ENCODE peak calls at places on chromosome 21, in eight cellular contexts. One of them, this sample, is unnamed.

GRCh38 chr21:25956993-25957714 is 213.4 kb downstream of the APP start:
- DNase-seq in lower lobe of right lung: no peak
- DNase-seq in OCI-LY7: no peak
- DNase-seq in coronary artery: no peak
- DNase-seq in HFFc6: peak; percentile 58
- DNase-seq in omental fat pad: no peak
- DNase-seq in GM12865: no peak
- DNase-seq in dorsolateral prefrontal cortex: no peak
- DNase-seq in this sample: no peak

GRCh38 chr21:43304621-43305335 is 122.2 kb downstream of the SIK1 start:
- DNase-seq in HFFc6: no peak
- DNase-seq in coronary artery: no peak
- DNase-seq in GM12865: no peak
- DNase-seq in dorsolateral prefrontal cortex: no peak
- DNase-seq in lower lobe of right lung: no peak
- DNase-seq in omental fat pad: no peak
- DNase-seq in OCI-LY7: no peak
- DNase-seq in this sample: peak; percentile 4

GRCh38 chr21:31921079-31921478 is 48.3 kb downstream of the HUNK start:
- DNase-seq in GM12865: no peak
- DNase-seq in HFFc6: no peak
- DNase-seq in OCI-LY7: no peak
- DNase-seq in lower lobe of right lung: no peak
- DNase-seq in coronary artery: no peak
- DNase-seq in dorsolateral prefrontal cortex: no peak
- DNase-seq in omental fat pad: no peak
- DNase-seq in this sample: no peak

GRCh38 chr21:15592271-15592860 is 137.4 kb upstream of the USP25 start:
- DNase-seq in OCI-LY7: peak; percentile 51
- DNase-seq in HFFc6: peak; percentile 33
- DNase-seq in dorsolateral prefrontal cortex: no peak
- DNase-seq in omental fat pad: no peak
- DNase-seq in lower lobe of right lung: no peak
- DNase-seq in coronary artery: no peak
- DNase-seq in GM12865: peak; percentile 45
- DNase-seq in this sample: no peak

GRCh38 chr21:37413553-37414291 is 47.1 kb downstream of the DYRK1A start:
- DNase-seq in dorsolateral prefrontal cortex: no peak
- DNase-seq in OCI-LY7: peak; percentile 31
- DNase-seq in GM12865: no peak
- DNase-seq in coronary artery: no peak
- DNase-seq in omental fat pad: no peak
- DNase-seq in HFFc6: no peak
- DNase-seq in lower lobe of right lung: no peak
- DNase-seq in this sample: no peak

GRCh38 chr21:31974454-31974985 is 101.7 kb downstream of the HUNK start:
- DNase-seq in omental fat pad: no peak
- DNase-seq in lower lobe of right lung: no peak
- DNase-seq in coronary artery: no peak
- DNase-seq in OCI-LY7: peak; percentile 22
- DNase-seq in GM12865: peak; percentile 23
- DNase-seq in HFFc6: no peak
- DNase-seq in dorsolateral prefrontal cortex: no peak
- DNase-seq in this sample: no peak

GRCh38 chr21:41328660-41329300 is 12.2 kb downstream of the FAM3B start:
- DNase-seq in omental fat pad: no peak
- DNase-seq in OCI-LY7: no peak
- DNase-seq in HFFc6: no peak
- DNase-seq in dorsolateral prefrontal cortex: no peak
- DNase-seq in coronary artery: no peak
- DNase-seq in lower lobe of right lung: no peak
- DNase-seq in GM12865: no peak
- DNase-seq in this sample: no peak

GRCh38 chr21:43921979-43922945 is 57.2 kb downstream of the AGPAT3 start:
- DNase-seq in GM12865: peak; percentile 72
- DNase-seq in lower lobe of right lung: no peak
- DNase-seq in HFFc6: no peak
- DNase-seq in coronary artery: no peak
- DNase-seq in omental fat pad: no peak
- DNase-seq in OCI-LY7: no peak
- DNase-seq in dorsolateral prefrontal cortex: no peak
- DNase-seq in this sample: peak; percentile 15

GRCh38 chr21:27802816-27803475 is 836.1 kb upstream of the ADAMTS5 start:
- DNase-seq in GM12865: peak; percentile 57
- DNase-seq in dorsolateral prefrontal cortex: peak; percentile 43
- DNase-seq in coronary artery: no peak
- DNase-seq in omental fat pad: no peak
- DNase-seq in HFFc6: peak; percentile 34
- DNase-seq in lower lobe of right lung: no peak
- DNase-seq in OCI-LY7: peak; percentile 4
- DNase-seq in this sample: peak; percentile 60

GRCh38 chr21:14401217-14401616 is 18.3 kb upstream of the HSPA13 start:
- DNase-seq in HFFc6: no peak
- DNase-seq in GM12865: no peak
- DNase-seq in lower lobe of right lung: no peak
- DNase-seq in OCI-LY7: no peak
- DNase-seq in coronary artery: no peak
- DNase-seq in dorsolateral prefrontal cortex: no peak
- DNase-seq in omental fat pad: no peak
- DNase-seq in this sample: no peak

GRCh38 chr21:41899431-41900202 is 20.5 kb upstream of the PRDM15 start:
- DNase-seq in coronary artery: no peak
- DNase-seq in lower lobe of right lung: no peak
- DNase-seq in HFFc6: no peak
- DNase-seq in OCI-LY7: no peak
- DNase-seq in GM12865: no peak
- DNase-seq in dorsolateral prefrontal cortex: no peak
- DNase-seq in omental fat pad: no peak
- DNase-seq in this sample: no peak

GRCh38 chr21:45339430-45340405 is 52.0 kb upstream of the POFUT2 start:
- DNase-seq in HFFc6: no peak
- DNase-seq in lower lobe of right lung: peak; percentile 12
- DNase-seq in omental fat pad: no peak
- DNase-seq in OCI-LY7: no peak
- DNase-seq in GM12865: no peak
- DNase-seq in dorsolateral prefrontal cortex: no peak
- DNase-seq in coronary artery: no peak
- DNase-seq in this sample: no peak

GRCh38 chr21:45341261-45341660 is 53.6 kb upstream of the POFUT2 start:
- DNase-seq in lower lobe of right lung: no peak
- DNase-seq in HFFc6: no peak
- DNase-seq in omental fat pad: no peak
- DNase-seq in OCI-LY7: no peak
- DNase-seq in coronary artery: no peak
- DNase-seq in dorsolateral prefrontal cortex: no peak
- DNase-seq in GM12865: no peak
- DNase-seq in this sample: no peak

GRCh38 chr21:45340515-45340914 is 52.8 kb upstream of the POFUT2 start:
- DNase-seq in GM12865: no peak
- DNase-seq in lower lobe of right lung: no peak
- DNase-seq in coronary artery: no peak
- DNase-seq in omental fat pad: no peak
- DNase-seq in HFFc6: no peak
- DNase-seq in dorsolateral prefrontal cortex: no peak
- DNase-seq in OCI-LY7: no peak
- DNase-seq in this sample: no peak

GRCh38 chr21:45343891-45344290 is 56.2 kb upstream of the POFUT2 start:
- DNase-seq in dorsolateral prefrontal cortex: no peak
- DNase-seq in coronary artery: no peak
- DNase-seq in lower lobe of right lung: no peak
- DNase-seq in omental fat pad: no peak
- DNase-seq in OCI-LY7: no peak
- DNase-seq in GM12865: no peak
- DNase-seq in HFFc6: no peak
- DNase-seq in this sample: no peak

DNA sequence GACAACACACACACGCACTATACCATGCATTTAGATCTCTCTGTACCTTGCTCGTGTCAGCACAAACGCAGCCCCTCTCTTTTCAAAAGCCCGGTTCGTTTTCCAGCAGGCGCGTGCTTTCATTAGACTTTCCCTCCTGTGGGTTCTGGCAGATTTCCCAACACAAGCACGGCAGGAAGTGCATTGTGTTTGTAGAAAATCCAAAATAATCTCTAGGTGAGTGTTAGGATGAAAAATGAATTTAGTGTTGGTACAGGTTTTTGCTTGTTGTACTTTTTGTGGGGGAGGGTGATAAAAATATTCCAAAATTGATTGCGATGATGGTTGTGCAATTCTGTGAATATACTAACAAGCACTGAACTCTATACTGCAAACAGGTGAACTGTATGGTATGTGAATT is 54.1 kb upstream of the POFUT2 start:
- DNase-seq in lower lobe of right lung: no peak
- DNase-seq in HFFc6: no peak
- DNase-seq in omental fat pad: no peak
- DNase-seq in OCI-LY7: no peak
- DNase-seq in GM12865: no peak
- DNase-seq in coronary artery: no peak
- DNase-seq in dorsolateral prefrontal cortex: no peak
- DNase-seq in this sample: no peak
- TF ChIP-seq CTCF in lower lobe of right lung: no peak
- TF ChIP-seq CTCF in HFFc6: no peak
- TF ChIP-seq CTCF in omental fat pad: no peak
- TF ChIP-seq CTCF in OCI-LY7: no peak
- TF ChIP-seq CTCF in GM12865: no peak
- TF ChIP-seq CTCF in coronary artery: no peak
- TF ChIP-seq CTCF in dorsolateral prefrontal cortex: no peak
- TF ChIP-seq CTCF in this sample: no peak

GRCh38 chr21:36388835-36389234 is 3.6 kb downstream of the CHAF1B start:
- DNase-seq in GM12865: peak; percentile 74
- DNase-seq in dorsolateral prefrontal cortex: peak; percentile 68
- DNase-seq in lower lobe of right lung: no peak
- DNase-seq in omental fat pad: no peak
- DNase-seq in OCI-LY7: no peak
- DNase-seq in coronary artery: no peak
- DNase-seq in HFFc6: no peak
- DNase-seq in this sample: no peak
- TF ChIP-seq CTCF in GM12865: peak; percentile 17
- TF ChIP-seq CTCF in dorsolateral prefrontal cortex: peak; percentile 17
- TF ChIP-seq CTCF in lower lobe of right lung: peak; percentile 14
- TF ChIP-seq CTCF in omental fat pad: no peak
- TF ChIP-seq CTCF in OCI-LY7: no peak
- TF ChIP-seq CTCF in coronary artery: no peak
- TF ChIP-seq CTCF in HFFc6: peak; percentile 29
- TF ChIP-seq CTCF in this sample: no peak

DNA sequence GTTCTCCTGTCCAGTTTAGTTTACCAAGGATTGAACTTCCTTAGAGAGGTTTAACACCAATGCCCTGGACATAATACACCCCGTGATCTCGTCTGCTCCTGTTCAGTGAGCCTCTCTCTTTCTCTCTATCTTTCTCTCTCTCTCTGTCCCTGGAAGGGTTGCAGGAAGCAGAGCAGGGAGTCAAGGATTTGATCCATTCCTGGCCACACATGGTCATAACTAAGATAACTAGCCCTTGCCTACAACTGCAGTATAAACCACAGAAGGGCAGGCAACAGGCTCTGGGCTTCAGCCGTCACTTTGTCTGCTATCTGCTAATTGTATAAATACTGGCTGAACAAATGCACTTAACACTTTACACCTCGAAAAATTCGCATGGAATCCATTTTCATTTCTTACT is 357.5 kb upstream of the RUNX1 start:
- DNase-seq in dorsolateral prefrontal cortex: no peak
- DNase-seq in GM12865: no peak
- DNase-seq in OCI-LY7: no peak
- DNase-seq in lower lobe of right lung: no peak
- DNase-seq in coronary artery: no peak
- DNase-seq in omental fat pad: no peak
- DNase-seq in HFFc6: no peak
- DNase-seq in this sample: no peak
- TF ChIP-seq CTCF in dorsolateral prefrontal cortex: no peak
- TF ChIP-seq CTCF in GM12865: no peak
- TF ChIP-seq CTCF in OCI-LY7: no peak
- TF ChIP-seq CTCF in lower lobe of right lung: no peak
- TF ChIP-seq CTCF in coronary artery: no peak
- TF ChIP-seq CTCF in omental fat pad: no peak
- TF ChIP-seq CTCF in HFFc6: no peak
- TF ChIP-seq CTCF in this sample: no peak

GRCh38 chr21:33292724-33293123 is 26.6 kb downstream of the IL10RB start:
- DNase-seq in coronary artery: no peak
- DNase-seq in dorsolateral prefrontal cortex: no peak
- DNase-seq in omental fat pad: no peak
- DNase-seq in OCI-LY7: no peak
- DNase-seq in lower lobe of right lung: no peak
- DNase-seq in GM12865: no peak
- DNase-seq in HFFc6: no peak
- DNase-seq in this sample: no peak

GRCh38 chr21:33291686-33292085 is 25.5 kb downstream of the IL10RB start:
- DNase-seq in dorsolateral prefrontal cortex: no peak
- DNase-seq in OCI-LY7: no peak
- DNase-seq in coronary artery: no peak
- DNase-seq in GM12865: no peak
- DNase-seq in lower lobe of right lung: no peak
- DNase-seq in HFFc6: no peak
- DNase-seq in omental fat pad: no peak
- DNase-seq in this sample: no peak

GRCh38 chr21:33296156-33296555 is 28.6 kb upstream of the IFNAR1 start:
- DNase-seq in HFFc6: no peak
- DNase-seq in dorsolateral prefrontal cortex: no peak
- DNase-seq in lower lobe of right lung: no peak
- DNase-seq in GM12865: peak; percentile 40
- DNase-seq in coronary artery: no peak
- DNase-seq in omental fat pad: no peak
- DNase-seq in OCI-LY7: peak; percentile 96
- DNase-seq in this sample: no peak

GRCh38 chr21:33293136-33293535 is 27.0 kb downstream of the IL10RB start:
- DNase-seq in lower lobe of right lung: no peak
- DNase-seq in HFFc6: no peak
- DNase-seq in OCI-LY7: no peak
- DNase-seq in dorsolateral prefrontal cortex: no peak
- DNase-seq in coronary artery: no peak
- DNase-seq in omental fat pad: no peak
- DNase-seq in GM12865: no peak
- DNase-seq in this sample: no peak

GRCh38 chr21:33293811-33294216 is 27.6 kb downstream of the IL10RB start:
- DNase-seq in dorsolateral prefrontal cortex: no peak
- DNase-seq in coronary artery: no peak
- DNase-seq in lower lobe of right lung: no peak
- DNase-seq in HFFc6: no peak
- DNase-seq in OCI-LY7: peak; percentile 67
- DNase-seq in omental fat pad: no peak
- DNase-seq in GM12865: no peak
- DNase-seq in this sample: no peak
- TF ChIP-seq CTCF in dorsolateral prefrontal cortex: no peak
- TF ChIP-seq CTCF in coronary artery: no peak
- TF ChIP-seq CTCF in lower lobe of right lung: no peak
- TF ChIP-seq CTCF in HFFc6: no peak
- TF ChIP-seq CTCF in OCI-LY7: no peak
- TF ChIP-seq CTCF in omental fat pad: no peak
- TF ChIP-seq CTCF in GM12865: no peak
- TF ChIP-seq CTCF in this sample: no peak

GRCh38 chr21:16913010-16913409 is 599.8 kb upstream of the CXADR start:
- DNase-seq in GM12865: no peak
- DNase-seq in HFFc6: no peak
- DNase-seq in dorsolateral prefrontal cortex: no peak
- DNase-seq in OCI-LY7: no peak
- DNase-seq in coronary artery: no peak
- DNase-seq in omental fat pad: no peak
- DNase-seq in lower lobe of right lung: no peak
- DNase-seq in this sample: peak; percentile 52
- TF ChIP-seq CTCF in GM12865: no peak
- TF ChIP-seq CTCF in HFFc6: no peak
- TF ChIP-seq CTCF in dorsolateral prefrontal cortex: no peak
- TF ChIP-seq CTCF in OCI-LY7: no peak
- TF ChIP-seq CTCF in coronary artery: no peak
- TF ChIP-seq CTCF in omental fat pad: no peak
- TF ChIP-seq CTCF in lower lobe of right lung: no peak
- TF ChIP-seq CTCF in this sample: peak; percentile 64

This sample was measured in BE2C.